ENCODE peak calls at places on chromosomes 6 and 20, in five cellular contexts. Z is NCI-H2081; X is naive thymus-derived CD8-positive, alpha-beta T cell; U is sciatic nerve; F is A172. A is an unnamed sample.

GRCh38 chr6:84416043-84416657 is 188.7 kb upstream of the CEP162 start:
- DNase-seq in F (no peak), U (no peak), X (no peak), Z (no peak), A (no peak)

GRCh38 chr6:42279966-42280629 is 62.4 kb upstream of the MRPS10 start:
- DNase-seq in F (peak), X (no peak), Z (no peak), U (no peak), A (no peak)

GRCh38 chr20:1722513-1723050 is 65.0 kb upstream of the SIRPG start:
- DNase-seq in U (no peak), X (no peak), Z (no peak), F (no peak), A (no peak)

GRCh38 chr6:150143521-150144293 is 863 bp downstream of the PPP1R14C start:
- DNase-seq in X (no peak), Z (no peak), F (no peak), U (no peak), A (no peak)

GRCh38 chr6:149305372-149305771 is 12.1 kb upstream of the TAB2 start:
- DNase-seq in F (no peak), Z (no peak), U (no peak), X (no peak), A (no peak)

GRCh38 chr6:48933136-48933535 is 529.9 kb downstream of the MMUT start:
- DNase-seq in X (no peak), U (no peak), Z (no peak), F (no peak), A (no peak)

GRCh38 chr20:35979528-35979927 is 11.1 kb downstream of the CNBD2 start:
- DNase-seq in Z (no peak), F (no peak), U (no peak), X (no peak), A (no peak)

GRCh38 chr6:1604991-1605821 is 4.5 kb upstream of the FOXC1 start:
- DNase-seq in X (no peak), U (no peak), F (no peak), Z (no peak), A (no peak)

GRCh38 chr6:96562886-96563285 is at the start of gene FHL5:
- DNase-seq in F (no peak), Z (no peak), U (no peak), X (no peak), A (no peak)

GRCh38 chr20:37970856-37971245 is 62.4 kb downstream of the TTI1 start:
- DNase-seq in U (no peak), F (no peak), Z (no peak), X (no peak), A (no peak)

GRCh38 chr6:32047084-32047478 is 8.9 kb downstream of the CYP21A2 start:
- DNase-seq in X (no peak), U (peak), Z (no peak), F (peak), A (peak)

GRCh38 chr6:21166754-21167153 is 426.8 kb upstream of the SOX4 start:
- DNase-seq in U (no peak), Z (no peak), F (no peak), X (no peak), A (no peak)

GRCh38 chr6:87436435-87436834 is 28.7 kb downstream of the CFAP206 start:
- DNase-seq in F (peak), Z (no peak), U (no peak), X (peak), A (peak)

GRCh38 chr6:135221505-135221904 is 40.4 kb downstream of the MYB start:
- DNase-seq in U (no peak), Z (no peak), X (no peak), F (no peak), A (no peak)

GRCh38 chr6:161890133-161890833 is 616.4 kb upstream of the AGPAT4 start:
- DNase-seq in U (no peak), X (no peak), Z (no peak), F (no peak), A (no peak)

GRCh38 chr20:63808964-63809674 is 21.9 kb downstream of the ZBTB46 start:
- DNase-seq in X (no peak), F (no peak), U (no peak), Z (no peak), A (no peak)

GRCh38 chr6:41100871-41101287 is 28.1 kb downstream of the NFYA start:
- DNase-seq in F (no peak), U (peak), Z (no peak), X (no peak), A (no peak)

GRCh38 chr20:49293122-49293521 is 15.3 kb upstream of the ZNFX1 start:
- DNase-seq in X (no peak), Z (no peak), F (no peak), U (no peak), A (no peak)

GRCh38 chr6:159089909-159090308 is 45.1 kb upstream of the TAGAP start:
- DNase-seq in U (no peak), F (no peak), Z (no peak), X (no peak), A (no peak)

GRCh38 chr6:51112731-51113130 is 294.1 kb downstream of the TFAP2B start:
- DNase-seq in U (no peak), Z (no peak), F (no peak), X (no peak), A (no peak)

GRCh38 chr6:52514514-52514913 is 62.3 kb downstream of the TRAM2 start:
- DNase-seq in X (no peak), U (peak), Z (no peak), F (no peak), A (no peak)

GRCh38 chr6:3455121-3455489 is 1.7 kb downstream of the SLC22A23 start:
- DNase-seq in F (no peak), X (peak), Z (no peak), U (no peak), A (no peak)

GRCh38 chr6:125004198-125004597 is 42.0 kb downstream of the RNF217 start:
- DNase-seq in U (no peak), X (no peak), F (peak), Z (no peak), A (no peak)

GRCh38 chr6:53178837-53179432 is 30.3 kb upstream of the GCM1 start:
- DNase-seq in X (no peak), F (no peak), Z (no peak), U (no peak), A (no peak)

GRCh38 chr6:100670056-100670455 is 205.3 kb upstream of the SIM1 start:
- DNase-seq in U (no peak), X (no peak), Z (no peak), F (no peak), A (no peak)